ENCODE peak calls at places on chromosomes 5 and 9, in seven cellular contexts. One of them, this sample, is unnamed.

GRCh38 chr5:172502969-172503368 is 48.6 kb upstream of the SH3PXD2B start:
- DNase-seq in NB4: peak
- DNase-seq in T-helper 9 cell: no peak
- DNase-seq in H54: peak
- DNase-seq in amniotic epithelial cell: no peak
- DNase-seq in NCI-H2029: no peak
- DNase-seq in HT-29: peak
- DNase-seq in this sample: no peak

GRCh38 chr5:93355691-93356090 is 225.3 kb downstream of the NR2F1-AS1 start:
- DNase-seq in NB4: peak
- DNase-seq in H54: no peak
- DNase-seq in amniotic epithelial cell: no peak
- DNase-seq in HT-29: no peak
- DNase-seq in NCI-H2029: no peak
- DNase-seq in T-helper 9 cell: no peak
- DNase-seq in this sample: no peak

GRCh38 chr5:150540615-150541396 is 32.9 kb downstream of the NDST1 start:
- DNase-seq in NCI-H2029: no peak
- DNase-seq in amniotic epithelial cell: peak
- DNase-seq in HT-29: no peak
- DNase-seq in H54: peak
- DNase-seq in NB4: no peak
- DNase-seq in T-helper 9 cell: no peak
- DNase-seq in this sample: no peak

GRCh38 chr9:444528-444927 is 229.9 kb downstream of the DOCK8 start:
- DNase-seq in HT-29: no peak
- DNase-seq in H54: no peak
- DNase-seq in NCI-H2029: no peak
- DNase-seq in NB4: no peak
- DNase-seq in amniotic epithelial cell: peak
- DNase-seq in T-helper 9 cell: no peak
- DNase-seq in this sample: no peak

GRCh38 chr9:132141948-132142594 is 19.8 kb upstream of the NTNG2 start:
- DNase-seq in amniotic epithelial cell: peak
- DNase-seq in NCI-H2029: no peak
- DNase-seq in NB4: no peak
- DNase-seq in HT-29: no peak
- DNase-seq in T-helper 9 cell: no peak
- DNase-seq in H54: peak
- DNase-seq in this sample: no peak

GRCh38 chr5:132006331-132007120 is 4.9 kb downstream of the ACSL6 start:
- DNase-seq in amniotic epithelial cell: no peak
- DNase-seq in NB4: no peak
- DNase-seq in T-helper 9 cell: no peak
- DNase-seq in H54: no peak
- DNase-seq in NCI-H2029: no peak
- DNase-seq in HT-29: no peak
- DNase-seq in this sample: no peak

GRCh38 chr5:119323630-119324000 is 32.2 kb upstream of the TNFAIP8 start:
- DNase-seq in HT-29: peak
- DNase-seq in NB4: no peak
- DNase-seq in amniotic epithelial cell: no peak
- DNase-seq in H54: no peak
- DNase-seq in NCI-H2029: no peak
- DNase-seq in T-helper 9 cell: no peak
- DNase-seq in this sample: peak

GRCh38 chr5:14217587-14217986 is 74.4 kb downstream of the TRIO start:
- DNase-seq in amniotic epithelial cell: no peak
- DNase-seq in NCI-H2029: no peak
- DNase-seq in T-helper 9 cell: no peak
- DNase-seq in HT-29: no peak
- DNase-seq in NB4: no peak
- DNase-seq in H54: no peak
- DNase-seq in this sample: no peak

GRCh38 chr5:1867815-1868143 is 14.9 kb downstream of the IRX4 start:
- DNase-seq in NCI-H2029: no peak
- DNase-seq in H54: no peak
- DNase-seq in HT-29: no peak
- DNase-seq in amniotic epithelial cell: no peak
- DNase-seq in T-helper 9 cell: no peak
- DNase-seq in NB4: no peak
- DNase-seq in this sample: no peak